ENCODE peak calls at places on chromosomes 13 and 19, in nine cellular contexts. One of them, this sample, is unnamed.

GRCh38 chr19:33429891-33430673 is 56.6 kb downstream of the CEBPG start:
- DNase-seq in CD4-positive, CD25-positive, alpha-beta regulatory T cell: peak; percentile 69
- DNase-seq in aorta: peak; percentile 33
- DNase-seq in BE2C: no peak
- DNase-seq in psoas muscle: peak; percentile 26
- DNase-seq in heart left ventricle: no peak
- DNase-seq in PC-3: no peak
- DNase-seq in GM23248: no peak
- DNase-seq in right atrium auricular region: no peak
- DNase-seq in this sample: no peak

GRCh38 chr13:84445776-84446175 is 563.5 kb upstream of the SLITRK1 start:
- DNase-seq in GM23248: peak; percentile 66
- DNase-seq in aorta: no peak
- DNase-seq in heart left ventricle: no peak
- DNase-seq in CD4-positive, CD25-positive, alpha-beta regulatory T cell: no peak
- DNase-seq in BE2C: no peak
- DNase-seq in PC-3: no peak
- DNase-seq in psoas muscle: no peak
- DNase-seq in right atrium auricular region: no peak
- DNase-seq in this sample: no peak

GRCh38 chr19:48113190-48113917 is 2.7 kb upstream of the PLA2G4C start:
- DNase-seq in psoas muscle: no peak
- DNase-seq in PC-3: no peak
- DNase-seq in CD4-positive, CD25-positive, alpha-beta regulatory T cell: no peak
- DNase-seq in BE2C: no peak
- DNase-seq in heart left ventricle: no peak
- DNase-seq in aorta: no peak
- DNase-seq in GM23248: no peak
- DNase-seq in right atrium auricular region: no peak
- DNase-seq in this sample: no peak

GRCh38 chr13:25659091-25659502 is 287.3 kb downstream of the ATP8A2 start:
- DNase-seq in psoas muscle: no peak
- DNase-seq in CD4-positive, CD25-positive, alpha-beta regulatory T cell: no peak
- DNase-seq in BE2C: no peak
- DNase-seq in heart left ventricle: no peak
- DNase-seq in GM23248: no peak
- DNase-seq in PC-3: peak; percentile 14
- DNase-seq in aorta: no peak
- DNase-seq in right atrium auricular region: no peak
- DNase-seq in this sample: peak; percentile 16

GRCh38 chr13:97921146-97921776 is 32.2 kb upstream of the IPO5 start:
- DNase-seq in psoas muscle: no peak
- DNase-seq in right atrium auricular region: no peak
- DNase-seq in BE2C: no peak
- DNase-seq in aorta: no peak
- DNase-seq in PC-3: no peak
- DNase-seq in GM23248: peak; percentile 61
- DNase-seq in CD4-positive, CD25-positive, alpha-beta regulatory T cell: no peak
- DNase-seq in heart left ventricle: no peak
- DNase-seq in this sample: no peak

GRCh38 chr13:23987331-23987730 is 90.0 kb upstream of the C1QTNF9B start:
- DNase-seq in PC-3: no peak
- DNase-seq in GM23248: peak; percentile 62
- DNase-seq in BE2C: no peak
- DNase-seq in CD4-positive, CD25-positive, alpha-beta regulatory T cell: no peak
- DNase-seq in psoas muscle: no peak
- DNase-seq in right atrium auricular region: no peak
- DNase-seq in heart left ventricle: no peak
- DNase-seq in aorta: no peak
- DNase-seq in this sample: peak; percentile 62

GRCh38 chr19:36401475-36401874 is 17.0 kb downstream of the ZFP82 start:
- DNase-seq in psoas muscle: no peak
- DNase-seq in BE2C: no peak
- DNase-seq in CD4-positive, CD25-positive, alpha-beta regulatory T cell: no peak
- DNase-seq in PC-3: no peak
- DNase-seq in aorta: no peak
- DNase-seq in heart left ventricle: no peak
- DNase-seq in GM23248: no peak
- DNase-seq in right atrium auricular region: no peak
- DNase-seq in this sample: no peak

GRCh38 chr19:49324801-49325491 is at the start of gene SLC6A16:
- DNase-seq in aorta: no peak
- DNase-seq in psoas muscle: no peak
- DNase-seq in GM23248: no peak
- DNase-seq in BE2C: no peak
- DNase-seq in PC-3: no peak
- DNase-seq in right atrium auricular region: peak; percentile 21
- DNase-seq in CD4-positive, CD25-positive, alpha-beta regulatory T cell: no peak
- DNase-seq in heart left ventricle: no peak
- DNase-seq in this sample: no peak

GRCh38 chr19:17847538-17848366 is at the start of gene JAK3:
- DNase-seq in heart left ventricle: peak; percentile 67
- DNase-seq in CD4-positive, CD25-positive, alpha-beta regulatory T cell: peak; percentile 86
- DNase-seq in aorta: peak; percentile 86
- DNase-seq in GM23248: peak; percentile 87
- DNase-seq in psoas muscle: no peak
- DNase-seq in BE2C: peak; percentile 79
- DNase-seq in PC-3: no peak
- DNase-seq in right atrium auricular region: no peak
- DNase-seq in this sample: peak; percentile 52

GRCh38 chr13:83883061-83883523 is 818 bp upstream of the SLITRK1 start:
- DNase-seq in CD4-positive, CD25-positive, alpha-beta regulatory T cell: no peak
- DNase-seq in GM23248: no peak
- DNase-seq in psoas muscle: no peak
- DNase-seq in right atrium auricular region: no peak
- DNase-seq in aorta: no peak
- DNase-seq in heart left ventricle: no peak
- DNase-seq in BE2C: no peak
- DNase-seq in PC-3: no peak
- DNase-seq in this sample: no peak

GRCh38 chr13:112708560-112709240 is 18.9 kb downstream of the ATP11A start:
- DNase-seq in GM23248: no peak
- DNase-seq in heart left ventricle: no peak
- DNase-seq in aorta: no peak
- DNase-seq in CD4-positive, CD25-positive, alpha-beta regulatory T cell: no peak
- DNase-seq in BE2C: no peak
- DNase-seq in psoas muscle: peak; percentile 27
- DNase-seq in right atrium auricular region: no peak
- DNase-seq in PC-3: no peak
- DNase-seq in this sample: no peak

GRCh38 chr13:90055121-90055520 is 1292.4 kb upstream of the MIR17HG start:
- DNase-seq in aorta: no peak
- DNase-seq in CD4-positive, CD25-positive, alpha-beta regulatory T cell: no peak
- DNase-seq in right atrium auricular region: no peak
- DNase-seq in GM23248: peak; percentile 12
- DNase-seq in PC-3: peak; percentile 79
- DNase-seq in heart left ventricle: no peak
- DNase-seq in psoas muscle: no peak
- DNase-seq in BE2C: no peak
- DNase-seq in this sample: peak; percentile 44

GRCh38 chr13:19182536-19182935 is 912 bp upstream of the TUBA3C start:
- DNase-seq in CD4-positive, CD25-positive, alpha-beta regulatory T cell: no peak
- DNase-seq in heart left ventricle: no peak
- DNase-seq in BE2C: no peak
- DNase-seq in right atrium auricular region: peak; percentile 7
- DNase-seq in aorta: no peak
- DNase-seq in PC-3: no peak
- DNase-seq in GM23248: no peak
- DNase-seq in psoas muscle: no peak
- DNase-seq in this sample: no peak

GRCh38 chr19:19964416-19964815 is 63.7 kb downstream of the ZNF93 start:
- DNase-seq in psoas muscle: no peak
- DNase-seq in right atrium auricular region: no peak
- DNase-seq in GM23248: no peak
- DNase-seq in PC-3: no peak
- DNase-seq in aorta: no peak
- DNase-seq in CD4-positive, CD25-positive, alpha-beta regulatory T cell: no peak
- DNase-seq in heart left ventricle: no peak
- DNase-seq in BE2C: no peak
- DNase-seq in this sample: no peak

GRCh38 chr19:30065680-30066606 is 123.9 kb downstream of the URI1 start:
- DNase-seq in BE2C: no peak
- DNase-seq in psoas muscle: no peak
- DNase-seq in aorta: no peak
- DNase-seq in GM23248: no peak
- DNase-seq in CD4-positive, CD25-positive, alpha-beta regulatory T cell: no peak
- DNase-seq in right atrium auricular region: no peak
- DNase-seq in PC-3: no peak
- DNase-seq in heart left ventricle: no peak
- DNase-seq in this sample: no peak

GRCh38 chr19:48798937-48799336 is 11.9 kb downstream of the BCAT2 start:
- DNase-seq in heart left ventricle: no peak
- DNase-seq in BE2C: no peak
- DNase-seq in aorta: no peak
- DNase-seq in PC-3: no peak
- DNase-seq in CD4-positive, CD25-positive, alpha-beta regulatory T cell: no peak
- DNase-seq in GM23248: no peak
- DNase-seq in psoas muscle: no peak
- DNase-seq in right atrium auricular region: no peak
- DNase-seq in this sample: no peak

GRCh38 chr13:101811440-101811839 is 359.0 kb downstream of the ITGBL1 start:
- DNase-seq in GM23248: no peak
- DNase-seq in psoas muscle: no peak
- DNase-seq in CD4-positive, CD25-positive, alpha-beta regulatory T cell: no peak
- DNase-seq in BE2C: no peak
- DNase-seq in right atrium auricular region: no peak
- DNase-seq in PC-3: no peak
- DNase-seq in aorta: no peak
- DNase-seq in heart left ventricle: no peak
- DNase-seq in this sample: no peak

GRCh38 chr13:71828564-71828963 is 38.4 kb downstream of the DACH1 start:
- DNase-seq in BE2C: no peak
- DNase-seq in heart left ventricle: no peak
- DNase-seq in right atrium auricular region: no peak
- DNase-seq in psoas muscle: no peak
- DNase-seq in aorta: no peak
- DNase-seq in PC-3: no peak
- DNase-seq in GM23248: no peak
- DNase-seq in CD4-positive, CD25-positive, alpha-beta regulatory T cell: no peak
- DNase-seq in this sample: no peak

DNA sequence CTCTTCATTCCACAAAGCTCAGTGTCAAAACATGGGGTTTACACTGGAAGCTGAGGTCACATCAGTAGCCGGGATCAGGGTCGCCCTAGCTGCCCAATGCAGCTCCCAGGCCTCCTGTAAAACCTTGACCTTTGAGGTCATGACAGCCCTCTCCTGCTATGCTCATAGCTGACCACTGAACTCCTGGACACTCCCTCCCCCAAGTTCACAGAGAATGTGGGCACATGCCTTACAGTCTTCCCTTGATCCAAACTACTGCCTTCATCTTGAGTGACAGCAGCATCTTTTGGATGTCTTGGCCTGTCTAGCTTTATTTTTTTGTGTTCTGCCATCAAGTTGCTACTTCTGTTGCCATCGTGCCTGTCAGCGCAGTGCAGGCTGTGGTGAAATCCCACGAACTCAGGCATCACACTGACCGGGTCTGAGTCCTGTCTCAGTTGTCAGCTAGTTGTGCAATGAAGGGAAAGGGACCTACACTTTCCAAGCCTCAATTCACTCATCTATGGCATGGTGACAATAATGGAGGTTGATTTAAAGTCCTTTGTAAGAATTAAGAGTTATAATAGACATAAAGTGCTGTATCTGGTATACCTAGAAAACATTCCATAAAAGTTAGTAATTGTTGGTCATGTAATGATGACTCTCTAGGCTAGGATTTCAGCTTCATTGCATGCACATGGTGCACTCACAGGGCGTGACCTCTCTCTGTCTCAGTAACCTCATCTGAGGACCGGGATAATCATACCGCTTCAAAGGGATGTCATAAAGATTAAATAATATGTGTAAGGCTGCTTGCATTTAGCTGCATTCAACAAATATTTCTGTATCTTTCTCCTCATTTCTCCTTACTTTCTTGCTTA is 16.5 kb upstream of the ALOX5AP start:
- DNase-seq in psoas muscle: no peak
- DNase-seq in heart left ventricle: no peak
- DNase-seq in PC-3: peak; percentile 91
- DNase-seq in BE2C: no peak
- DNase-seq in aorta: no peak
- DNase-seq in CD4-positive, CD25-positive, alpha-beta regulatory T cell: no peak
- DNase-seq in right atrium auricular region: no peak
- DNase-seq in GM23248: peak; percentile 97
- DNase-seq in this sample: peak; percentile 96
- H3K4me1 ChIP-seq in psoas muscle: no peaks in the 10 kb centered on the region
- H3K4me1 ChIP-seq in heart left ventricle: no peaks in the 10 kb centered on the region
- H3K4me1 ChIP-seq in PC-3: peaks cover 48% of the 10 kb centered on the region
- H3K4me1 ChIP-seq in BE2C: no peaks in the 10 kb centered on the region
- H3K4me1 ChIP-seq in aorta: no peaks in the 10 kb centered on the region
- H3K4me1 ChIP-seq in CD4-positive, CD25-positive, alpha-beta regulatory T cell: no peaks in the 10 kb centered on the region
- H3K4me1 ChIP-seq in right atrium auricular region: no peaks in the 10 kb centered on the region
- H3K4me1 ChIP-seq in GM23248: peaks cover 26% of the 10 kb centered on the region
- H3K4me1 ChIP-seq in this sample: peaks cover 17% of the 10 kb centered on the region

DNA sequence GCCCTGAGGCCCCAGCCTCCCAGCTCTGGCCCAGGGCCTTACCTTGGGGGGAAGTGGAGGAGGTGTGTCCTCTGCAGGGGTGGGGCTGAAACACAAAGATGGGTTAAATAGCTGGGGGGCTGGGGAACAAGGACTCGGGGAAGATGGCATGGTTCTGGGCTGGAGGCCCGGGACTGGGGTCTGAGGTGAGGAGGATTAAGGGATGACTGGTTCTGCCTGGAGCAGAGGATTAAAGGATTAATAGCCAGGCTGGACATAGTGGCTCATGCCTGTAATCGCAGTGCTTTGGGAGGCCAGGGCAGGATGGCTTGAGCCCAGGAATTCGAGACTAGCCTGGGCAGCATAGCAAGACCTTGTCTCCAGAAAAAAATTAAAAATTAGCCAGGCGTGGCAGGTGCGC is 11.6 kb downstream of the MAP4K1 start:
- DNase-seq in CD4-positive, CD25-positive, alpha-beta regulatory T cell: no peak
- DNase-seq in heart left ventricle: no peak
- DNase-seq in aorta: no peak
- DNase-seq in right atrium auricular region: no peak
- DNase-seq in BE2C: no peak
- DNase-seq in GM23248: no peak
- DNase-seq in psoas muscle: no peak
- DNase-seq in PC-3: no peak
- DNase-seq in this sample: no peak
- H3K36me3 ChIP-seq in CD4-positive, CD25-positive, alpha-beta regulatory T cell: peaks cover 51% of the 10 kb centered on the region
- H3K36me3 ChIP-seq in heart left ventricle: no peaks in the 10 kb centered on the region
- H3K36me3 ChIP-seq in aorta: no peaks in the 10 kb centered on the region
- H3K36me3 ChIP-seq in right atrium auricular region: no peaks in the 10 kb centered on the region
- H3K36me3 ChIP-seq in BE2C: no peaks in the 10 kb centered on the region
- H3K36me3 ChIP-seq in GM23248: no peaks in the 10 kb centered on the region
- H3K36me3 ChIP-seq in psoas muscle: no peaks in the 10 kb centered on the region
- H3K36me3 ChIP-seq in PC-3: no peaks in the 10 kb centered on the region
- H3K36me3 ChIP-seq in this sample: no peaks in the 10 kb centered on the region

GRCh38 chr19:12955996-12956395 is 1.0 kb downstream of the GADD45GIP1 start:
- DNase-seq in BE2C: no peak
- DNase-seq in psoas muscle: no peak
- DNase-seq in aorta: no peak
- DNase-seq in right atrium auricular region: no peak
- DNase-seq in GM23248: peak; percentile 32
- DNase-seq in PC-3: peak; percentile 49
- DNase-seq in heart left ventricle: no peak
- DNase-seq in CD4-positive, CD25-positive, alpha-beta regulatory T cell: no peak
- DNase-seq in this sample: no peak
- H3K4me1 ChIP-seq in BE2C: peaks cover 32% of the 10 kb centered on the region
- H3K4me1 ChIP-seq in psoas muscle: peaks cover 42% of the 10 kb centered on the region
- H3K4me1 ChIP-seq in aorta: no peaks in the 10 kb centered on the region
- H3K4me1 ChIP-seq in right atrium auricular region: no peaks in the 10 kb centered on the region
- H3K4me1 ChIP-seq in GM23248: peaks cover 19% of the 10 kb centered on the region
- H3K4me1 ChIP-seq in PC-3: peaks cover 20% of the 10 kb centered on the region
- H3K4me1 ChIP-seq in heart left ventricle: peaks cover 31% of the 10 kb centered on the region
- H3K4me1 ChIP-seq in CD4-positive, CD25-positive, alpha-beta regulatory T cell: peaks cover 26% of the 10 kb centered on the region
- H3K4me1 ChIP-seq in this sample: peaks cover 17% of the 10 kb centered on the region

GRCh38 chr13:106555631-106556328 is 12.2 kb downstream of the ARGLU1 start:
- DNase-seq in heart left ventricle: no peak
- DNase-seq in PC-3: no peak
- DNase-seq in right atrium auricular region: no peak
- DNase-seq in BE2C: no peak
- DNase-seq in GM23248: peak; percentile 39
- DNase-seq in CD4-positive, CD25-positive, alpha-beta regulatory T cell: no peak
- DNase-seq in psoas muscle: no peak
- DNase-seq in aorta: no peak
- DNase-seq in this sample: peak; percentile 64
- H3K36me3 ChIP-seq in heart left ventricle: no peaks in the 10 kb centered on the region
- H3K36me3 ChIP-seq in PC-3: peaks cover 61% of the 10 kb centered on the region
- H3K36me3 ChIP-seq in right atrium auricular region: peaks cover 59% of the 10 kb centered on the region
- H3K36me3 ChIP-seq in BE2C: peaks cover 92% of the 10 kb centered on the region
- H3K36me3 ChIP-seq in GM23248: peaks cover 65% of the 10 kb centered on the region
- H3K36me3 ChIP-seq in CD4-positive, CD25-positive, alpha-beta regulatory T cell: peaks cover 81% of the 10 kb centered on the region
- H3K36me3 ChIP-seq in psoas muscle: peaks cover 4% of the 10 kb centered on the region
- H3K36me3 ChIP-seq in aorta: no peaks in the 10 kb centered on the region
- H3K36me3 ChIP-seq in this sample: peaks cover 5% of the 10 kb centered on the region

This sample was measured in fibroblast of lung.